ENCODE peak calls at places on chromosomes 5 and 9, in eight cellular contexts. D is GM10248, E is progenitor cell of endocrine pancreas, I is fibroblast of lung, O is lung, B is lower lobe of right lung, K is cardiac muscle cell, Z is epithelial cell of esophagus. R is an unnamed sample.

GRCh38 chr5:136225796-136226195 is 32.8 kb upstream of the SMIM32 start:
- DNase-seq in E (no peak), B (no peak), K (no peak), Z (no peak), I (no peak), D (no peak), O (no peak), R (no peak)

GRCh38 chr5:168291961-168292782 is 727 bp downstream of the WWC1 start:
- DNase-seq in B (no peak), E (peak), K (no peak), O (no peak), Z (no peak), I (no peak), D (peak), R (no peak)

GRCh38 chr5:67900515-67900914 is 315.0 kb upstream of the PIK3R1 start:
- DNase-seq in K (no peak), D (no peak), Z (no peak), E (no peak), B (no peak), O (no peak), I (peak), R (no peak)

GRCh38 chr9:749712-750111 is 91.8 kb upstream of the DMRT1 start:
- DNase-seq in I (peak), D (no peak), O (no peak), B (no peak), Z (no peak), E (no peak), K (no peak), R (no peak)

GRCh38 chr9:124353811-124354274 is 61.4 kb downstream of the PSMB7 start:
- DNase-seq in I (no peak), K (no peak), E (no peak), Z (peak), O (no peak), B (no peak), D (peak), R (peak)

GRCh38 chr9:111897831-111898144 is 1.2 kb downstream of the UGCG start:
- DNase-seq in K (no peak), Z (peak), D (peak), B (no peak), E (no peak), O (no peak), I (peak), R (no peak)

GRCh38 chr9:38652486-38652885 is 32.1 kb upstream of the ANKRD18A start:
- DNase-seq in I (no peak), Z (no peak), O (no peak), K (no peak), E (no peak), B (no peak), D (no peak), R (no peak)

GRCh38 chr5:148268556-148268955 is at the start of gene SPINK13:
- DNase-seq in O (no peak), K (no peak), I (peak), Z (peak), D (no peak), B (no peak), E (no peak), R (peak)

GRCh38 chr5:135488727-135489465 is 36.7 kb upstream of the TIFAB start:
- DNase-seq in E (peak), Z (peak), D (no peak), B (no peak), I (peak), K (peak), O (no peak), R (peak)

GRCh38 chr5:2751592-2752021 is at the start of gene IRX2:
- DNase-seq in Z (peak), I (peak), E (peak), B (peak), D (no peak), K (peak), O (peak), R (peak)

GRCh38 chr9:4290427-4290837 is 9.4 kb downstream of the GLIS3 start:
- DNase-seq in Z (no peak), E (no peak), D (no peak), I (no peak), O (no peak), K (no peak), B (no peak), R (no peak)

GRCh38 chr5:141778211-141778610 is 96.2 kb upstream of the ARAP3 start:
- DNase-seq in B (no peak), D (no peak), Z (peak), I (peak), E (no peak), K (no peak), O (no peak), R (peak)

GRCh38 chr9:80836013-80836412 is 853.3 kb downstream of the TLE1 start:
- DNase-seq in K (no peak), B (no peak), I (no peak), D (no peak), Z (peak), E (no peak), O (no peak), R (no peak)

GRCh38 chr5:96957125-96958041 is 21.5 kb downstream of the LNPEP start:
- DNase-seq in O (no peak), K (no peak), E (no peak), D (no peak), I (no peak), B (no peak), Z (no peak), R (no peak)

GRCh38 chr9:127803507-127804352 is 1.0 kb downstream of the FPGS start:
- DNase-seq in I (peak), D (no peak), O (peak), Z (peak), K (no peak), B (peak), E (no peak), R (no peak)

GRCh38 chr9:132241840-132242620 is 80.2 kb downstream of the NTNG2 start:
- DNase-seq in I (no peak), B (peak), K (no peak), O (no peak), Z (no peak), D (peak), E (no peak), R (no peak)

GRCh38 chr5:55222819-55223124 is 4.3 kb downstream of the MCIDAS start:
- DNase-seq in E (no peak), D (peak), K (no peak), Z (no peak), B (no peak), O (no peak), I (no peak), R (no peak)

GRCh38 chr9:71119746-71120145 is 1.7 kb downstream of the TRPM3 start:
- DNase-seq in E (no peak), Z (no peak), I (no peak), B (no peak), D (no peak), O (no peak), K (no peak), R (no peak)

GRCh38 chr9:118336952-118337349 is 632.7 kb downstream of the TLR4 start:
- DNase-seq in B (no peak), Z (no peak), O (no peak), E (no peak), I (peak), D (no peak), K (no peak), R (no peak)

GRCh38 chr9:88583901-88584596 is 49.1 kb downstream of the NXNL2 start:
- DNase-seq in O (no peak), D (no peak), B (no peak), K (no peak), Z (peak), E (no peak), I (peak), R (no peak)

GRCh38 chr9:89759563-89759962 is 154.8 kb downstream of the GADD45G start:
- DNase-seq in K (no peak), E (no peak), Z (no peak), B (no peak), O (no peak), I (no peak), D (no peak), R (no peak)

GRCh38 chr5:144131256-144131655 is 39.2 kb downstream of the YIPF5 start:
- DNase-seq in O (no peak), I (no peak), E (no peak), K (no peak), B (no peak), Z (no peak), D (no peak), R (no peak)

GRCh38 chr9:112061152-112061740 is 113.9 kb downstream of the SUSD1 start:
- DNase-seq in D (peak), E (no peak), K (no peak), Z (peak), O (peak), I (peak), B (peak), R (peak)

GRCh38 chr9:132811985-132812384 is 66.1 kb downstream of the AK8 start:
- DNase-seq in Z (no peak), B (no peak), D (no peak), E (no peak), O (no peak), I (no peak), K (no peak), R (no peak)

GRCh38 chr9:76557674-76558073 is 98.7 kb downstream of the GCNT1 start:
- DNase-seq in D (no peak), Z (peak), B (no peak), O (no peak), E (no peak), K (no peak), I (peak), R (no peak)

GRCh38 chr9:92176800-92177185 is 61.6 kb upstream of the SPTLC1 start:
- DNase-seq in K (no peak), Z (no peak), D (peak), E (no peak), I (no peak), O (no peak), B (no peak), R (no peak)

GRCh38 chr5:72066658-72067057 is 40.6 kb upstream of the MAP1B start:
- DNase-seq in I (peak), Z (peak), D (no peak), O (no peak), E (no peak), K (no peak), B (no peak), R (peak)

GRCh38 chr9:33778700-33779351 is 16.5 kb upstream of the PRSS3 start:
- DNase-seq in I (peak), D (peak), B (no peak), K (peak), O (peak), Z (peak), E (peak), R (no peak)

GRCh38 chr5:54021413-54022155 is 288.8 kb downstream of the ARL15 start:
- DNase-seq in O (no peak), Z (peak), E (no peak), D (no peak), K (no peak), I (peak), B (no peak), R (no peak)

GRCh38 chr5:39217365-39218281 is 1.7 kb downstream of the FYB1 start:
- DNase-seq in K (peak), E (peak), D (peak), B (peak), I (peak), Z (peak), O (peak), R (peak)

GRCh38 chr5:111063709-111064322 is 7.7 kb upstream of the TSLP start:
- DNase-seq in B (no peak), Z (peak), K (no peak), I (peak), E (no peak), D (no peak), O (no peak), R (peak)

GRCh38 chr9:136564379-136564988 is 18.6 kb upstream of the NOTCH1 start:
- DNase-seq in O (peak), B (peak), Z (no peak), K (no peak), I (peak), D (peak), E (no peak), R (no peak)
- TF ChIP-seq CTCF in O (no peak), B (peak), Z (no peak), K (peak), I (no peak), D (peak), E (no peak), R (no peak)

DNA sequence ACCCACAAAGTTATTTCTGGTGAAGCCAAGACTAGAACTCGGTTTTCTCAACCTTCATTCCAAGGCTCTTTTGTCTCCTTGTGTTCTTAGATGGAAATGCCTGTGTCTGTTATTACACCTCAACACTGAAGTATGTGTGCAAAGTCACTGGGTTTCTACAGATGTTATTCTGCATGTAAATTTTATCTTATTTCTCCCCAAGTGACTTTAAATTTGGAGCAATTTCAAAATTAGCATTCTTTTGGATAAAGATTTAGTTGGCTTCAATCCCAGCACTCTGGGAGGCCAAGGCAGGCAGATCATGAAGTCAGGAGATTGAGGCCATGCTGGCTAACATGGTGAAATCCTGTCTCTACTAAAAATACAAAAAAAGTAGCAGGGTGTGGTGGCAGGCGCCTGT is 104.4 kb upstream of the GNA14 start:
- DNase-seq in K (no peak), D (no peak), Z (no peak), I (peak), B (no peak), O (no peak), E (no peak), R (no peak)
- TF ChIP-seq CTCF in K (peak), D (no peak), Z (no peak), I (no peak), B (no peak), O (no peak), E (no peak), R (no peak)

GRCh38 chr9:109504689-109505088 is 6.6 kb upstream of the PTPN3 start:
- DNase-seq in K (no peak), Z (peak), I (no peak), E (no peak), D (no peak), B (no peak), O (no peak), R (no peak)

GRCh38 chr9:109506097-109506712 is 8.1 kb upstream of the PTPN3 start:
- DNase-seq in D (no peak), E (no peak), B (no peak), Z (no peak), I (no peak), K (no peak), O (no peak), R (no peak)

GRCh38 chr9:109509625-109510024 is 11.5 kb upstream of the PTPN3 start:
- DNase-seq in D (no peak), O (no peak), B (no peak), Z (no peak), I (no peak), E (no peak), K (no peak), R (no peak)

GRCh38 chr9:109510506-109510905 is 12.4 kb upstream of the PTPN3 start:
- DNase-seq in I (no peak), E (no peak), D (no peak), K (no peak), O (no peak), B (no peak), Z (peak), R (no peak)

DNA sequence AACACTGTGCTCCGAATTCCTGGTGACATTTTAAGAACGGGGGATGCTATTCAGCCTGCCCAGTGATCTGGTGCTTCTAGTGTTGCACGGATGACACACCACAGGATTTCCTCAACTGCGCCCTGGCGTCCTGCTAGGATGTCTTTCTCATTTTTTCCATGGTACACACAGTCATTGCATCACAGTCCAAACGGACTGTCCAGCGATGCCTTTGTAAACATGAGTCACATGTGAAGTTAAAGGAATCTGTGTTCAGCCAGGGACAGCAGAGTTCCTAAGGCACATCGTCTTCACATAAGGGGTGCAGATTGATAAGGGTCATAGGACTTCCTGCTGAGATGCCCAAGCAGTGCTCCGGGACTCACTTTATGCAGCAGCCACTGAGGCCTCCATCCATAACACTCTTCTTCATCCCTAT is 9.3 kb upstream of the PTPN3 start:
- DNase-seq in E (no peak), B (no peak), K (no peak), Z (peak), O (no peak), I (peak), D (no peak), R (no peak)
- TF ChIP-seq CTCF in E (no peak), B (no peak), K (no peak), Z (no peak), O (no peak), I (no peak), D (no peak), R (no peak)

GRCh38 chr5:59749782-59750520 is 143.6 kb downstream of the PDE4D start:
- DNase-seq in O (no peak), B (no peak), I (peak), D (no peak), K (no peak), Z (no peak), E (no peak), R (no peak)
- TF ChIP-seq CTCF in O (no peak), B (no peak), I (no peak), D (no peak), K (no peak), Z (no peak), E (no peak), R (no peak)

DNA sequence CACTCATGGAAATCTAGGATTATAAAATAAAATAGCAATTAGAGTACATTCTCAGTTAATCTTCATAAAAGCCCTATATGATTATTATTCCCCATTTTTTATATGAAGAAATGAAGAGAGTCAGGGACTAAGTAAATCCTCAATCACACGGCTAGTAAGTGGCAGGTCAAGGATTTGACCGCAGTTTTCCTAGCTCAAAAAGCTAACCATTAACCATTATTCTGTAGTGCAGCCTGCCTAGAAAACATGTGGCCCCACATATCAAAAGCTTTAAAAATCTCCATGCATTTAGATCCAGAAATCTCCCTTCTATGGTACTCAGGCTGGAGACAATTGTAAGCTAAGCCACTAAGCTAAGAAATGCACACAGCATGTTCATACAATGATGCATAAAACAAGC is 21.4 kb downstream of the EPB41L4A start:
- DNase-seq in D (no peak), Z (no peak), E (no peak), K (no peak), I (no peak), B (no peak), O (no peak), R (no peak)
- TF ChIP-seq CTCF in D (no peak), Z (no peak), E (no peak), K (no peak), I (no peak), B (no peak), O (no peak), R (no peak)